ENCODE peak calls at places on chromosomes 2 and 18, in nine cellular contexts. One of them, this sample, is unnamed.

GRCh38 chr2:45173513-45173912 is 164.3 kb upstream of the SIX2 start:
- DNase-seq in HCT116: peak; percentile 59
- DNase-seq in mucosa of descending colon: no peak
- DNase-seq in Peyer's patch: no peak
- DNase-seq in naive thymus-derived CD4-positive, alpha-beta T cell: no peak
- DNase-seq in fibroblast of lung: peak; percentile 98
- DNase-seq in GM23248: peak; percentile 97
- DNase-seq in AG04450: peak; percentile 51
- DNase-seq in CD8-positive, alpha-beta T cell: no peak
- DNase-seq in this sample: no peak

GRCh38 chr18:56890632-56891031 is 239.5 kb downstream of the WDR7 start:
- DNase-seq in AG04450: peak; percentile 73
- DNase-seq in HCT116: no peak
- DNase-seq in GM23248: peak; percentile 87
- DNase-seq in Peyer's patch: no peak
- DNase-seq in naive thymus-derived CD4-positive, alpha-beta T cell: no peak
- DNase-seq in fibroblast of lung: peak; percentile 79
- DNase-seq in CD8-positive, alpha-beta T cell: no peak
- DNase-seq in mucosa of descending colon: no peak
- DNase-seq in this sample: no peak

GRCh38 chr2:20506281-20506685 is 59.4 kb downstream of the RHOB start:
- DNase-seq in GM23248: peak; percentile 87
- DNase-seq in AG04450: peak; percentile 23
- DNase-seq in fibroblast of lung: peak; percentile 80
- DNase-seq in mucosa of descending colon: no peak
- DNase-seq in Peyer's patch: no peak
- DNase-seq in HCT116: no peak
- DNase-seq in CD8-positive, alpha-beta T cell: no peak
- DNase-seq in naive thymus-derived CD4-positive, alpha-beta T cell: no peak
- DNase-seq in this sample: no peak

GRCh38 chr18:60019463-60019840 is 119.7 kb downstream of the PMAIP1 start:
- DNase-seq in naive thymus-derived CD4-positive, alpha-beta T cell: no peak
- DNase-seq in mucosa of descending colon: no peak
- DNase-seq in fibroblast of lung: peak; percentile 74
- DNase-seq in HCT116: no peak
- DNase-seq in Peyer's patch: no peak
- DNase-seq in GM23248: peak; percentile 86
- DNase-seq in AG04450: peak; percentile 68
- DNase-seq in CD8-positive, alpha-beta T cell: no peak
- DNase-seq in this sample: no peak

GRCh38 chr2:229454934-229455631 is 184.0 kb upstream of the PID1 start:
- DNase-seq in HCT116: no peak
- DNase-seq in GM23248: peak; percentile 84
- DNase-seq in fibroblast of lung: peak; percentile 68
- DNase-seq in mucosa of descending colon: no peak
- DNase-seq in naive thymus-derived CD4-positive, alpha-beta T cell: no peak
- DNase-seq in AG04450: no peak
- DNase-seq in Peyer's patch: no peak
- DNase-seq in CD8-positive, alpha-beta T cell: no peak
- DNase-seq in this sample: no peak

GRCh38 chr18:23487738-23488625 is 15.3 kb upstream of the RMC1 start:
- DNase-seq in CD8-positive, alpha-beta T cell: peak; percentile 48
- DNase-seq in GM23248: peak; percentile 23
- DNase-seq in mucosa of descending colon: no peak
- DNase-seq in fibroblast of lung: peak; percentile 20
- DNase-seq in naive thymus-derived CD4-positive, alpha-beta T cell: peak; percentile 46
- DNase-seq in AG04450: no peak
- DNase-seq in Peyer's patch: peak; percentile 69
- DNase-seq in HCT116: no peak
- DNase-seq in this sample: peak; percentile 32

GRCh38 chr2:85765081-85765731 is 11.4 kb downstream of the ATOH8 start:
- DNase-seq in Peyer's patch: no peak
- DNase-seq in mucosa of descending colon: no peak
- DNase-seq in fibroblast of lung: no peak
- DNase-seq in naive thymus-derived CD4-positive, alpha-beta T cell: no peak
- DNase-seq in GM23248: peak; percentile 5
- DNase-seq in HCT116: no peak
- DNase-seq in CD8-positive, alpha-beta T cell: no peak
- DNase-seq in AG04450: no peak
- DNase-seq in this sample: no peak

GRCh38 chr18:31258789-31259188 is 59.2 kb upstream of the DSG1 start:
- DNase-seq in mucosa of descending colon: no peak
- DNase-seq in HCT116: no peak
- DNase-seq in naive thymus-derived CD4-positive, alpha-beta T cell: no peak
- DNase-seq in AG04450: no peak
- DNase-seq in CD8-positive, alpha-beta T cell: no peak
- DNase-seq in fibroblast of lung: no peak
- DNase-seq in GM23248: no peak
- DNase-seq in Peyer's patch: no peak
- DNase-seq in this sample: no peak

GRCh38 chr18:23573948-23574431 is 12.3 kb downstream of the NPC1 start:
- DNase-seq in CD8-positive, alpha-beta T cell: peak; percentile 50
- DNase-seq in Peyer's patch: peak; percentile 60
- DNase-seq in naive thymus-derived CD4-positive, alpha-beta T cell: no peak
- DNase-seq in AG04450: no peak
- DNase-seq in HCT116: no peak
- DNase-seq in fibroblast of lung: peak; percentile 57
- DNase-seq in GM23248: peak; percentile 77
- DNase-seq in mucosa of descending colon: no peak
- DNase-seq in this sample: no peak

GRCh38 chr18:77223653-77224052 is 26.0 kb upstream of the GALR1 start:
- DNase-seq in AG04450: peak; percentile 8
- DNase-seq in GM23248: peak; percentile 75
- DNase-seq in Peyer's patch: no peak
- DNase-seq in fibroblast of lung: peak; percentile 73
- DNase-seq in HCT116: no peak
- DNase-seq in naive thymus-derived CD4-positive, alpha-beta T cell: no peak
- DNase-seq in mucosa of descending colon: no peak
- DNase-seq in CD8-positive, alpha-beta T cell: no peak
- DNase-seq in this sample: no peak

GRCh38 chr18:25898965-25899364 is 191.4 kb downstream of the SS18 start:
- DNase-seq in Peyer's patch: no peak
- DNase-seq in CD8-positive, alpha-beta T cell: no peak
- DNase-seq in GM23248: no peak
- DNase-seq in HCT116: no peak
- DNase-seq in AG04450: no peak
- DNase-seq in fibroblast of lung: no peak
- DNase-seq in mucosa of descending colon: no peak
- DNase-seq in naive thymus-derived CD4-positive, alpha-beta T cell: no peak
- DNase-seq in this sample: no peak

GRCh38 chr2:70541481-70542020 is 12.1 kb downstream of the TGFA start:
- DNase-seq in AG04450: no peak
- DNase-seq in naive thymus-derived CD4-positive, alpha-beta T cell: no peak
- DNase-seq in fibroblast of lung: no peak
- DNase-seq in HCT116: no peak
- DNase-seq in CD8-positive, alpha-beta T cell: no peak
- DNase-seq in Peyer's patch: no peak
- DNase-seq in GM23248: peak; percentile 74
- DNase-seq in mucosa of descending colon: no peak
- DNase-seq in this sample: no peak

GRCh38 chr2:95276888-95277245 is 2.6 kb downstream of the PROM2 start:
- DNase-seq in mucosa of descending colon: no peak
- DNase-seq in CD8-positive, alpha-beta T cell: no peak
- DNase-seq in Peyer's patch: no peak
- DNase-seq in AG04450: no peak
- DNase-seq in HCT116: no peak
- DNase-seq in GM23248: no peak
- DNase-seq in naive thymus-derived CD4-positive, alpha-beta T cell: no peak
- DNase-seq in fibroblast of lung: no peak
- DNase-seq in this sample: no peak

GRCh38 chr2:88176352-88176952 is 6.3 kb downstream of the THNSL2 start:
- DNase-seq in Peyer's patch: no peak
- DNase-seq in mucosa of descending colon: no peak
- DNase-seq in fibroblast of lung: no peak
- DNase-seq in GM23248: no peak
- DNase-seq in AG04450: no peak
- DNase-seq in HCT116: no peak
- DNase-seq in naive thymus-derived CD4-positive, alpha-beta T cell: no peak
- DNase-seq in CD8-positive, alpha-beta T cell: no peak
- DNase-seq in this sample: no peak

GRCh38 chr2:19349911-19350677 is 8.3 kb downstream of the OSR1 start:
- DNase-seq in GM23248: peak; percentile 39
- DNase-seq in mucosa of descending colon: peak; percentile 78
- DNase-seq in naive thymus-derived CD4-positive, alpha-beta T cell: no peak
- DNase-seq in AG04450: no peak
- DNase-seq in Peyer's patch: peak; percentile 74
- DNase-seq in HCT116: peak; percentile 29
- DNase-seq in fibroblast of lung: peak; percentile 20
- DNase-seq in CD8-positive, alpha-beta T cell: peak; percentile 50
- DNase-seq in this sample: peak; percentile 68

GRCh38 chr18:44080054-44080453 is 600.6 kb upstream of the SETBP1 start:
- DNase-seq in Peyer's patch: no peak
- DNase-seq in GM23248: no peak
- DNase-seq in AG04450: no peak
- DNase-seq in fibroblast of lung: no peak
- DNase-seq in naive thymus-derived CD4-positive, alpha-beta T cell: no peak
- DNase-seq in mucosa of descending colon: no peak
- DNase-seq in CD8-positive, alpha-beta T cell: no peak
- DNase-seq in HCT116: no peak
- DNase-seq in this sample: no peak

GRCh38 chr2:237744613-237745249 is 53.8 kb upstream of the RBM44 start:
- DNase-seq in Peyer's patch: peak; percentile 91
- DNase-seq in CD8-positive, alpha-beta T cell: peak; percentile 85
- DNase-seq in naive thymus-derived CD4-positive, alpha-beta T cell: peak; percentile 65
- DNase-seq in GM23248: peak; percentile 72
- DNase-seq in mucosa of descending colon: peak; percentile 90
- DNase-seq in HCT116: peak; percentile 23
- DNase-seq in fibroblast of lung: peak; percentile 63
- DNase-seq in AG04450: no peak
- DNase-seq in this sample: peak; percentile 80

GRCh38 chr2:105338020-105338385 is 663 bp downstream of the C2orf49 start:
- DNase-seq in GM23248: peak; percentile 56
- DNase-seq in fibroblast of lung: no peak
- DNase-seq in HCT116: no peak
- DNase-seq in Peyer's patch: no peak
- DNase-seq in naive thymus-derived CD4-positive, alpha-beta T cell: no peak
- DNase-seq in AG04450: no peak
- DNase-seq in CD8-positive, alpha-beta T cell: no peak
- DNase-seq in mucosa of descending colon: no peak
- DNase-seq in this sample: no peak

GRCh38 chr2:207768168-207768890 is 1.4 kb downstream of the FZD5 start:
- DNase-seq in HCT116: no peak
- DNase-seq in Peyer's patch: peak; percentile 72
- DNase-seq in mucosa of descending colon: peak; percentile 62
- DNase-seq in GM23248: peak; percentile 63
- DNase-seq in CD8-positive, alpha-beta T cell: peak; percentile 16
- DNase-seq in AG04450: no peak
- DNase-seq in fibroblast of lung: peak; percentile 34
- DNase-seq in naive thymus-derived CD4-positive, alpha-beta T cell: no peak
- DNase-seq in this sample: peak; percentile 57

GRCh38 chr2:198928026-198928425 is 529.7 kb downstream of the SATB2 start:
- DNase-seq in mucosa of descending colon: no peak
- DNase-seq in HCT116: no peak
- DNase-seq in fibroblast of lung: no peak
- DNase-seq in Peyer's patch: no peak
- DNase-seq in GM23248: no peak
- DNase-seq in naive thymus-derived CD4-positive, alpha-beta T cell: no peak
- DNase-seq in AG04450: no peak
- DNase-seq in CD8-positive, alpha-beta T cell: no peak
- DNase-seq in this sample: no peak
- H3K9me3 ChIP-seq in mucosa of descending colon: peaks cover 10% of the 10 kb centered on the region
- H3K9me3 ChIP-seq in HCT116: no peaks in the 10 kb centered on the region
- H3K9me3 ChIP-seq in fibroblast of lung: no peaks in the 10 kb centered on the region
- H3K9me3 ChIP-seq in Peyer's patch: no peaks in the 10 kb centered on the region
- H3K9me3 ChIP-seq in GM23248: no peaks in the 10 kb centered on the region
- H3K9me3 ChIP-seq in naive thymus-derived CD4-positive, alpha-beta T cell: no peaks in the 10 kb centered on the region
- H3K9me3 ChIP-seq in AG04450: no peaks in the 10 kb centered on the region
- H3K9me3 ChIP-seq in CD8-positive, alpha-beta T cell: no peaks in the 10 kb centered on the region
- H3K9me3 ChIP-seq in this sample: no peaks in the 10 kb centered on the region

DNA sequence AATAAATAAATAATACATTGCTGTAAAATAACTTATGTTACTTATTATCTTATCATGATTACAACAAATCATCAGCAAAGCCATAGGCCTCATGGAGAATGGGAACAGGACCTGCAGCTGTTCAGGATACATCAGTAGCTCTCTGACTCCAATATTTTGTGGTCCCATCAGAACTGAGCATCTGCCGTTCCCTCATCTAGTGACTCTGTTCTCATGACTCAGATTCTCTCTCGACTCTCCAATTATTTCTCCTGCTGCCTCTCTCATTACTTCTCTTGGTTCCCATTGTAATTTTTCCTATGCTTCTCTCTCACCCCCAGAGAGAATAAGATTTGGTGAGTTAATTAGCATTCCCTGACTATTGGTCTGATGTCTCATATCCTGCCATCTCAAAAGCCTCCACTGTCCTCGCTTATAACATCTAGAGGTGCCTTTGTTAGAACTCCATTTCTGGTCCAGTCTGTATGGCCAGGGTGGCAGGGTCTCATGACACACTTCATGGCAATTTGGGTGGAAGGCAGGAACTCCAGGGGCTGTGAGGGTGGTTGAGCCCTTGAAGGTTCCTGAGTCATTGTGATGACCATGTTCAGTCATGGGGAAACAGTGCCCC is 78.0 kb upstream of the TANC1 start:
- DNase-seq in fibroblast of lung: no peak
- DNase-seq in mucosa of descending colon: no peak
- DNase-seq in Peyer's patch: no peak
- DNase-seq in CD8-positive, alpha-beta T cell: no peak
- DNase-seq in HCT116: no peak
- DNase-seq in GM23248: peak; percentile 64
- DNase-seq in naive thymus-derived CD4-positive, alpha-beta T cell: no peak
- DNase-seq in AG04450: no peak
- DNase-seq in this sample: no peak
- H3K9me3 ChIP-seq in fibroblast of lung: no peaks in the 10 kb centered on the region
- H3K9me3 ChIP-seq in mucosa of descending colon: no peaks in the 10 kb centered on the region
- H3K9me3 ChIP-seq in Peyer's patch: no peaks in the 10 kb centered on the region
- H3K9me3 ChIP-seq in CD8-positive, alpha-beta T cell: no peaks in the 10 kb centered on the region
- H3K9me3 ChIP-seq in HCT116: no peaks in the 10 kb centered on the region
- H3K9me3 ChIP-seq in GM23248: no peaks in the 10 kb centered on the region
- H3K9me3 ChIP-seq in naive thymus-derived CD4-positive, alpha-beta T cell: no peaks in the 10 kb centered on the region
- H3K9me3 ChIP-seq in AG04450: no peaks in the 10 kb centered on the region
- H3K9me3 ChIP-seq in this sample: no peaks in the 10 kb centered on the region

DNA sequence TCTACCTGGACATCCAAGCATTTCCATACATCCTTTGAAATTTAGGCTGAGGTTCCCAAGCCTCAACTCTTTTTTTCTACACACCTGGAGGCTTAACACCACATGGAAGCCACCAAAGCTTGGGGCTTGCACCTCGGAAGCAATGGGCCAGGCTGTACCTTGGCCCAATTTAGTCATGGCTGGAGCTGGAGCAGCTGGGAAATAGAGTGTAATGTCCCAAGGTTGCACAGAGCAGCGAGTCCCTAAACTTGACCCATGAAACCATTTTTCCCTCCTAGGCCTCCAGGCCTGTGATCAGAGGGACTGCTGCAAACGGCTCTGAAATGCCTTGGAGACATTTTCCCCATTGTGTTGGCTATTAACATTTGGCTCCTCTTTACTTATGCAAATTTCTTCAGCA is 1574.3 kb upstream of the ZEB2 start:
- DNase-seq in GM23248: no peak
- DNase-seq in HCT116: no peak
- DNase-seq in CD8-positive, alpha-beta T cell: no peak
- DNase-seq in mucosa of descending colon: no peak
- DNase-seq in fibroblast of lung: no peak
- DNase-seq in naive thymus-derived CD4-positive, alpha-beta T cell: no peak
- DNase-seq in AG04450: no peak
- DNase-seq in Peyer's patch: no peak
- DNase-seq in this sample: no peak
- H3K9me3 ChIP-seq in GM23248: no peaks in the 10 kb centered on the region
- H3K9me3 ChIP-seq in HCT116: peaks cover 10% of the 10 kb centered on the region
- H3K9me3 ChIP-seq in CD8-positive, alpha-beta T cell: no peaks in the 10 kb centered on the region
- H3K9me3 ChIP-seq in mucosa of descending colon: peaks cover 27% of the 10 kb centered on the region
- H3K9me3 ChIP-seq in fibroblast of lung: no peaks in the 10 kb centered on the region
- H3K9me3 ChIP-seq in naive thymus-derived CD4-positive, alpha-beta T cell: no peaks in the 10 kb centered on the region
- H3K9me3 ChIP-seq in AG04450: peaks cover 9% of the 10 kb centered on the region
- H3K9me3 ChIP-seq in Peyer's patch: peaks cover 6% of the 10 kb centered on the region
- H3K9me3 ChIP-seq in this sample: no peaks in the 10 kb centered on the region

GRCh38 chr18:79897940-79898625 is 53.4 kb downstream of the SLC66A2 start:
- DNase-seq in mucosa of descending colon: no peak
- DNase-seq in naive thymus-derived CD4-positive, alpha-beta T cell: no peak
- DNase-seq in CD8-positive, alpha-beta T cell: no peak
- DNase-seq in fibroblast of lung: no peak
- DNase-seq in GM23248: no peak
- DNase-seq in AG04450: no peak
- DNase-seq in Peyer's patch: no peak
- DNase-seq in HCT116: no peak
- DNase-seq in this sample: no peak
- H3K9me3 ChIP-seq in mucosa of descending colon: peaks cover 73% of the 10 kb centered on the region
- H3K9me3 ChIP-seq in naive thymus-derived CD4-positive, alpha-beta T cell: no peaks in the 10 kb centered on the region
- H3K9me3 ChIP-seq in CD8-positive, alpha-beta T cell: peaks cover 3% of the 10 kb centered on the region
- H3K9me3 ChIP-seq in fibroblast of lung: peaks cover 3% of the 10 kb centered on the region
- H3K9me3 ChIP-seq in GM23248: peaks cover 2% of the 10 kb centered on the region
- H3K9me3 ChIP-seq in AG04450: peaks cover 63% of the 10 kb centered on the region
- H3K9me3 ChIP-seq in Peyer's patch: peaks cover 9% of the 10 kb centered on the region
- H3K9me3 ChIP-seq in HCT116: peaks cover 15% of the 10 kb centered on the region
- H3K9me3 ChIP-seq in this sample: no peaks in the 10 kb centered on the region

This sample was measured in colonic mucosa.